ENCODE peak calls at places on chromosomes 11 and 22, in five cellular contexts. One of them, this sample, is unnamed.

GRCh38 chr11:64878223-64878493 is 263 bp downstream of the EHD1 start:
- DNase-seq in Peyer's patch: no peak
- DNase-seq in HFF-Myc: no peak
- DNase-seq in iPS DF 6.9: no peak
- DNase-seq in LNCaP clone FGC: no peak
- DNase-seq in this sample: no peak

GRCh38 chr11:12409621-12410005 is 32.2 kb downstream of the PARVA start:
- DNase-seq in Peyer's patch: no peak
- DNase-seq in HFF-Myc: no peak
- DNase-seq in iPS DF 6.9: no peak
- DNase-seq in LNCaP clone FGC: no peak
- DNase-seq in this sample: no peak

GRCh38 chr11:46697303-46697702 is 3.1 kb downstream of the ARHGAP1 start:
- DNase-seq in Peyer's patch: no peak
- DNase-seq in HFF-Myc: no peak
- DNase-seq in iPS DF 6.9: no peak
- DNase-seq in LNCaP clone FGC: no peak
- DNase-seq in this sample: no peak

GRCh38 chr11:74319139-74319538 is 7.7 kb upstream of the P4HA3 start:
- DNase-seq in Peyer's patch: no peak
- DNase-seq in HFF-Myc: peak
- DNase-seq in iPS DF 6.9: no peak
- DNase-seq in LNCaP clone FGC: no peak
- DNase-seq in this sample: peak

GRCh38 chr11:35102267-35102666 is 36.7 kb upstream of the CD44 start:
- DNase-seq in Peyer's patch: no peak
- DNase-seq in HFF-Myc: no peak
- DNase-seq in iPS DF 6.9: no peak
- DNase-seq in LNCaP clone FGC: no peak
- DNase-seq in this sample: no peak

GRCh38 chr22:49321477-49322055 is 506.1 kb downstream of the BRD1 start:
- DNase-seq in Peyer's patch: peak
- DNase-seq in HFF-Myc: no peak
- DNase-seq in iPS DF 6.9: no peak
- DNase-seq in LNCaP clone FGC: no peak
- DNase-seq in this sample: no peak

GRCh38 chr22:29175312-29175835 is 30.3 kb upstream of the EMID1 start:
- DNase-seq in Peyer's patch: no peak
- DNase-seq in HFF-Myc: no peak
- DNase-seq in iPS DF 6.9: no peak
- DNase-seq in LNCaP clone FGC: no peak
- DNase-seq in this sample: no peak

GRCh38 chr11:108881136-108881535 is 216.3 kb downstream of the DDX10 start:
- DNase-seq in Peyer's patch: no peak
- DNase-seq in HFF-Myc: no peak
- DNase-seq in iPS DF 6.9: no peak
- DNase-seq in LNCaP clone FGC: no peak
- DNase-seq in this sample: no peak

GRCh38 chr11:46302866-46303265 is 25.4 kb downstream of the CREB3L1 start:
- DNase-seq in Peyer's patch: no peak
- DNase-seq in HFF-Myc: no peak
- DNase-seq in iPS DF 6.9: no peak
- DNase-seq in LNCaP clone FGC: no peak
- DNase-seq in this sample: no peak

GRCh38 chr11:122317337-122317736 is 201.3 kb upstream of the BLID start:
- DNase-seq in Peyer's patch: no peak
- DNase-seq in HFF-Myc: no peak
- DNase-seq in iPS DF 6.9: no peak
- DNase-seq in LNCaP clone FGC: no peak
- DNase-seq in this sample: no peak

GRCh38 chr11:128889657-128890213 is 1.4 kb upstream of the KCNJ5 start:
- DNase-seq in Peyer's patch: no peak
- DNase-seq in HFF-Myc: no peak
- DNase-seq in iPS DF 6.9: no peak
- DNase-seq in LNCaP clone FGC: no peak
- DNase-seq in this sample: no peak

GRCh38 chr11:16173798-16174197 is 182.5 kb downstream of the SOX6 start:
- DNase-seq in Peyer's patch: no peak
- DNase-seq in HFF-Myc: no peak
- DNase-seq in iPS DF 6.9: no peak
- DNase-seq in LNCaP clone FGC: no peak
- DNase-seq in this sample: no peak

GRCh38 chr11:124829986-124830385 is 29.8 kb upstream of the MSANTD2 start:
- DNase-seq in Peyer's patch: no peak
- DNase-seq in HFF-Myc: no peak
- DNase-seq in iPS DF 6.9: no peak
- DNase-seq in LNCaP clone FGC: no peak
- DNase-seq in this sample: no peak

GRCh38 chr22:31947296-31947695 is 3.0 kb downstream of the YWHAH start:
- DNase-seq in Peyer's patch: peak
- DNase-seq in HFF-Myc: no peak
- DNase-seq in iPS DF 6.9: no peak
- DNase-seq in LNCaP clone FGC: no peak
- DNase-seq in this sample: no peak

GRCh38 chr22:17100621-17101020 is 15.8 kb downstream of the IL17RA start:
- DNase-seq in Peyer's patch: no peak
- DNase-seq in HFF-Myc: no peak
- DNase-seq in iPS DF 6.9: no peak
- DNase-seq in LNCaP clone FGC: no peak
- DNase-seq in this sample: no peak

GRCh38 chr22:32413715-32414114 is 1.7 kb upstream of the RTCB start:
- DNase-seq in Peyer's patch: no peak
- DNase-seq in HFF-Myc: no peak
- DNase-seq in iPS DF 6.9: no peak
- DNase-seq in LNCaP clone FGC: no peak
- DNase-seq in this sample: no peak

GRCh38 chr11:112355726-112356125 is 95.1 kb upstream of the PLET1 start:
- DNase-seq in Peyer's patch: no peak
- DNase-seq in HFF-Myc: no peak
- DNase-seq in iPS DF 6.9: no peak
- DNase-seq in LNCaP clone FGC: peak
- DNase-seq in this sample: no peak

GRCh38 chr11:104968856-104969776 is 742 bp upstream of the CASP4 start:
- DNase-seq in Peyer's patch: peak
- DNase-seq in HFF-Myc: no peak
- DNase-seq in iPS DF 6.9: peak
- DNase-seq in LNCaP clone FGC: no peak
- DNase-seq in this sample: no peak

GRCh38 chr11:13216019-13217006 is 61.3 kb upstream of the BMAL1 start:
- DNase-seq in Peyer's patch: no peak
- DNase-seq in HFF-Myc: peak
- DNase-seq in iPS DF 6.9: no peak
- DNase-seq in LNCaP clone FGC: no peak
- DNase-seq in this sample: peak

GRCh38 chr11:95835768-95836488 is 45.6 kb downstream of the CEP57 start:
- DNase-seq in Peyer's patch: peak
- DNase-seq in HFF-Myc: peak
- DNase-seq in iPS DF 6.9: peak
- DNase-seq in LNCaP clone FGC: peak
- DNase-seq in this sample: peak

GRCh38 chr11:46607516-46607915 is 9.5 kb downstream of the HARBI1 start:
- DNase-seq in Peyer's patch: no peak
- DNase-seq in HFF-Myc: no peak
- DNase-seq in iPS DF 6.9: no peak
- DNase-seq in LNCaP clone FGC: no peak
- DNase-seq in this sample: no peak

GRCh38 chr11:70303070-70303469 is 32.6 kb downstream of the PPFIA1 start:
- DNase-seq in Peyer's patch: peak
- DNase-seq in HFF-Myc: no peak
- DNase-seq in iPS DF 6.9: no peak
- DNase-seq in LNCaP clone FGC: no peak
- DNase-seq in this sample: peak

GRCh38 chr11:94638278-94638901 is 71.2 kb downstream of the PIWIL4 start:
- DNase-seq in Peyer's patch: no peak
- DNase-seq in HFF-Myc: no peak
- DNase-seq in iPS DF 6.9: no peak
- DNase-seq in LNCaP clone FGC: no peak
- DNase-seq in this sample: no peak

GRCh38 chr22:27204280-27204679 is 546.9 kb downstream of the MIAT start:
- DNase-seq in Peyer's patch: no peak
- DNase-seq in HFF-Myc: no peak
- DNase-seq in iPS DF 6.9: no peak
- DNase-seq in LNCaP clone FGC: no peak
- DNase-seq in this sample: no peak

GRCh38 chr22:27204817-27205216 is 547.4 kb downstream of the MIAT start:
- DNase-seq in Peyer's patch: no peak
- DNase-seq in HFF-Myc: no peak
- DNase-seq in iPS DF 6.9: no peak
- DNase-seq in LNCaP clone FGC: no peak
- DNase-seq in this sample: no peak

GRCh38 chr22:27206001-27206746 is 548.8 kb downstream of the MIAT start:
- DNase-seq in Peyer's patch: no peak
- DNase-seq in HFF-Myc: no peak
- DNase-seq in iPS DF 6.9: no peak
- DNase-seq in LNCaP clone FGC: no peak
- DNase-seq in this sample: no peak

GRCh38 chr22:27201741-27202140 is 544.4 kb downstream of the MIAT start:
- DNase-seq in Peyer's patch: no peak
- DNase-seq in HFF-Myc: no peak
- DNase-seq in iPS DF 6.9: no peak
- DNase-seq in LNCaP clone FGC: no peak
- DNase-seq in this sample: no peak

GRCh38 chr22:27203276-27203660 is 545.9 kb downstream of the MIAT start:
- DNase-seq in Peyer's patch: no peak
- DNase-seq in HFF-Myc: no peak
- DNase-seq in iPS DF 6.9: no peak
- DNase-seq in LNCaP clone FGC: no peak
- DNase-seq in this sample: no peak
- H3K4me3 ChIP-seq in Peyer's patch: no peak
- H3K4me3 ChIP-seq in HFF-Myc: no peak
- H3K4me3 ChIP-seq in iPS DF 6.9: no peak
- H3K4me3 ChIP-seq in LNCaP clone FGC: no peak
- H3K4me3 ChIP-seq in this sample: no peak

DNA sequence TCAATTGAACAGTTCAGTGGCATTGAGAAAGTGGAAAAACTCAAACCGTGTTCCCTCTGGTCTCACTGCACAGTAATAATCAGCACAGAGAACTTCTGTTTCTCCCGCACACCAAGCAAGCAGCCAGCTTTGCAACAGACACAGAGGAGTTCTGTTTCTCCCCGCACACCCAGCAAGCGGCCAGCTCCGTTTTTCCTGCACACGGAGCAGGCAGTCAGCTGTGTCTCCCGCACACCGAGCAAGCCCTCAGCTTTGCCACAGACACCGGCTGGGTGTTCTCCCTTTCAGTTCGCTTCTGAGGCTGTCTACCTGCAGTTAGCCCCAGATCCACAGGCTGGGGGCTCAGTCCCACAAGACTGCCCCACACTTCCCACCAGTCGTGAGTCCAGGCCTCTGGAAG is 9.9 kb upstream of the TALDO1 start:
- DNase-seq in Peyer's patch: no peak
- DNase-seq in HFF-Myc: no peak
- DNase-seq in iPS DF 6.9: no peak
- DNase-seq in LNCaP clone FGC: no peak
- DNase-seq in this sample: no peak
- H3K4me3 ChIP-seq in Peyer's patch: no peak
- H3K4me3 ChIP-seq in HFF-Myc: no peak
- H3K4me3 ChIP-seq in iPS DF 6.9: no peak
- H3K4me3 ChIP-seq in LNCaP clone FGC: no peak
- H3K4me3 ChIP-seq in this sample: no peak

GRCh38 chr11:119355091-119355843 is 8.8 kb upstream of the MFRP start:
- DNase-seq in Peyer's patch: no peak
- DNase-seq in HFF-Myc: no peak
- DNase-seq in iPS DF 6.9: no peak
- DNase-seq in LNCaP clone FGC: no peak
- DNase-seq in this sample: no peak

GRCh38 chr11:119352857-119353260 is 6.4 kb upstream of the MFRP start:
- DNase-seq in Peyer's patch: no peak
- DNase-seq in HFF-Myc: no peak
- DNase-seq in iPS DF 6.9: no peak
- DNase-seq in LNCaP clone FGC: peak
- DNase-seq in this sample: no peak

GRCh38 chr11:119359365-119360229 is 13.1 kb upstream of the MFRP start:
- DNase-seq in Peyer's patch: no peak
- DNase-seq in HFF-Myc: no peak
- DNase-seq in iPS DF 6.9: no peak
- DNase-seq in LNCaP clone FGC: no peak
- DNase-seq in this sample: no peak

GRCh38 chr11:119357069-119357468 is 10.6 kb upstream of the MFRP start:
- DNase-seq in Peyer's patch: no peak
- DNase-seq in HFF-Myc: no peak
- DNase-seq in iPS DF 6.9: no peak
- DNase-seq in LNCaP clone FGC: no peak
- DNase-seq in this sample: no peak

DNA sequence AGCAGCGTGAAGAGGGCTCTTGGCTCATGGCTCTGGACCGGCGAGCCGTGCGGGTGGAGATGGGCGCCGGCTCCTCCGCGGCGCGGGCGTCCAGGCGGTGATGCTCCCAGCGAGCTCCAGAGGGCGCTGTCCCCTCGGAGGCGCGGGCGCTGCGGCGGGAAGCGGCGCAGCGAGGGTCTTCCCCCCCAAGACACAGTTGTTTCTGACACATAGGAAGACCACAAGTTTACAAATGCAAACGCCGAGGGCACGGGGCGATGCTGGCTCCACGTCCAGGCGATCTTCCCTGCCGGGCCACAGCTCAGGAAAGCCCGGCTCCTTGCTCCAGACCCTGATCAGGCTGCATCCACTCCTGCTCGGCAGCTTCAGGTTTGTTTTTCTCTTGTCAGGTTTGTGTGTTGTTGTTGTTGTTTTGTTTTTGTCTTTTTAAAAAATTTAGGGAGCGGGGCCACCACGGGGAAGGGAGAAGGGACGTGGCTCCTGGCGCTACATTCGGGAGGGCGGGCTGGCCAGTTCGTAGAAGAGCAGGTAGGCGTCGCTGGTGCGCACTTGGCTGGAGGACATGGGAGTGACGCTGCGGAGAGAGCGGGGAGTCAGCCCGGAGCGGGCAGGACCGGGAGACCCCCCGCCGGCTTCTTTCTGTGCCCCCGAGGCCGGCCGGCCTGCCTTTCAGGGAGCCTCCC is 10.0 kb upstream of the MFRP start:
- DNase-seq in Peyer's patch: peak
- DNase-seq in HFF-Myc: no peak
- DNase-seq in iPS DF 6.9: no peak
- DNase-seq in LNCaP clone FGC: no peak
- DNase-seq in this sample: no peak
- H3K4me3 ChIP-seq in Peyer's patch: peak
- H3K4me3 ChIP-seq in HFF-Myc: peak
- H3K4me3 ChIP-seq in iPS DF 6.9: peak
- H3K4me3 ChIP-seq in LNCaP clone FGC: no peak
- H3K4me3 ChIP-seq in this sample: peak

DNA sequence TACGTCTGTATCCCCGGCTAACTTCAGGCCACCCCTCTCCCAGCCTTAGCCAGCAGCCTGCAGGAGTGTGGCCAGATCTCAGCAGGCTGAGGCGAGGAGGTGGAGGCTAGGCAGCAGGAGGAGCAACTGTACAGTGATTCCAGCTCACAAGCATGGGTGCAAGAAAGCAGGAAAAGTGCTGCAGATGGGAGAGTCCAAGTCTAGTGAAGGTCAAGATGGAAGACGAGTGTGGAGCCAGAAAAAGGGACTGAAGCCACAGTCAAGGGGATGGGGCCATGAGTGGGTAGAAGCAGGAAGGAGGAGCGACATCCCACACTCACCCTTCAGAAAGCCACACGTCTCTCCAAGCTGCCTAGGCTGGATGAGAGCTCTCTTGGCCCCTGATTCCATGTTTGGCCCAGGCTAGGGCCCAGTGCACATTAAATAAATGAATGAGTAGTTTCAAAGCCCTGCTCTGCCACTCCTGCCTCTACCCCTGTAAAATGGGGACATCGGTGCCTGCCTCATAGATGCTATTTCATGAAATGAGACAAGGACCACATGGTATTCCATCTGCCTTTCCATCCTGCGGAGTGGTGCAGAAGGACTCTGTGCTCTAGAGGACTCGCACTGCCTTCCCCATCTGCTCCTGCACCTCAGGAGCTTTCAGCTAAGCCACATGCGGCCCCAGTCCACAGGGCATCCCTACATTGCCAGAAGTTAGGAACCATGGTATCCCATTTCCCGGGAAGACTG is 2.9 kb downstream of the YDJC start:
- DNase-seq in Peyer's patch: no peak
- DNase-seq in HFF-Myc: no peak
- DNase-seq in iPS DF 6.9: no peak
- DNase-seq in LNCaP clone FGC: no peak
- DNase-seq in this sample: no peak
- H3K4me3 ChIP-seq in Peyer's patch: no peak
- H3K4me3 ChIP-seq in HFF-Myc: peak
- H3K4me3 ChIP-seq in iPS DF 6.9: no peak
- H3K4me3 ChIP-seq in LNCaP clone FGC: no peak
- H3K4me3 ChIP-seq in this sample: no peak

This sample was measured in skeletal muscle cell.